ENCODE peak calls at places on chromosomes 4 and X, in six cellular contexts. M is left ventricle myocardium inferior, D is OCI-LY7, H is GM23248, E is fibroblast of pulmonary artery, O is gastrocnemius medialis. Y is an unnamed sample.
A peak's percentile ranks its signal among the peaks of the same experiment; 100 is the strongest.

GRCh38 chr4:56674984-56675383 is 6.1 kb downstream of the HOPX start:
- DNase-seq in M (no peak), D (no peak), H (no peak), E (no peak), O (no peak), Y (no peak)

GRCh38 chrX:68659385-68659784 is 11.9 kb downstream of the STARD8 start:
- DNase-seq in M (no peak), D (no peak), H (no peak), E (peak; percentile 12), O (no peak), Y (no peak)

GRCh38 chr4:137852326-137852725 is 320.0 kb upstream of the PCDH18 start:
- DNase-seq in M (no peak), D (no peak), H (no peak), E (no peak), O (no peak), Y (no peak)

GRCh38 chr4:70559216-70559830 is 32.7 kb upstream of the AMBN start:
- DNase-seq in M (no peak), D (peak; percentile 55), H (peak; percentile 60), E (peak; percentile 62), O (peak; percentile 16), Y (peak; percentile 54)

GRCh38 chr4:73414936-73415271 is 10.8 kb downstream of the ALB start:
- DNase-seq in M (no peak), D (no peak), H (no peak), E (no peak), O (no peak), Y (no peak)

GRCh38 chr4:67234296-67234695 is 311.0 kb downstream of the CENPC start:
- DNase-seq in M (no peak), D (no peak), H (no peak), E (peak; percentile 8), O (no peak), Y (no peak)

GRCh38 chr4:187172340-187172761 is 448.7 kb upstream of the FAT1 start:
- DNase-seq in M (no peak), D (no peak), H (peak; percentile 92), E (peak; percentile 42), O (no peak), Y (no peak)

GRCh38 chr4:77156533-77156911 is 485 bp upstream of the CCNG2 start:
- DNase-seq in M (peak; percentile 92), D (peak; percentile 100), H (peak; percentile 99), E (peak; percentile 99), O (peak; percentile 98), Y (peak; percentile 97)

GRCh38 chrX:17464196-17464595 is 89.2 kb downstream of the NHS start:
- DNase-seq in M (no peak), D (no peak), H (peak; percentile 82), E (no peak), O (no peak), Y (no peak)

GRCh38 chr4:74555843-74556242 is 110.9 kb downstream of the AREG start:
- DNase-seq in M (no peak), D (no peak), H (no peak), E (no peak), O (no peak), Y (no peak)

GRCh38 chr4:54378461-54378860 is 149.4 kb downstream of the PDGFRA start:
- DNase-seq in M (no peak), D (no peak), H (peak; percentile 12), E (no peak), O (no peak), Y (no peak)

GRCh38 chr4:142600952-142601351 is 245.1 kb downstream of the INPP4B start:
- DNase-seq in M (no peak), D (no peak), H (peak; percentile 25), E (no peak), O (no peak), Y (no peak)

GRCh38 chr4:3340703-3341088 is 47.9 kb downstream of the RGS12 start:
- DNase-seq in M (no peak), D (no peak), H (no peak), E (no peak), O (peak; percentile 92), Y (peak; percentile 91)

GRCh38 chr4:10185518-10186227 is 69.1 kb upstream of the WDR1 start:
- DNase-seq in M (no peak), D (no peak), H (no peak), E (no peak), O (no peak), Y (no peak)

GRCh38 chr4:186807131-186807530 is 83.5 kb upstream of the FAT1 start:
- DNase-seq in M (no peak), D (no peak), H (peak; percentile 35), E (no peak), O (no peak), Y (no peak)

GRCh38 chr4:41362647-41363383 is 106.1 kb downstream of the UCHL1 start:
- DNase-seq in M (no peak), D (no peak), H (peak; percentile 24), E (no peak), O (no peak), Y (no peak)

GRCh38 chr4:77994194-77994721 is 62.9 kb upstream of the FRAS1 start:
- DNase-seq in M (no peak), D (peak; percentile 62), H (peak; percentile 79), E (peak; percentile 78), O (no peak), Y (no peak)

GRCh38 chr4:122152699-122153328 is 683 bp downstream of the BLTP1 start:
- DNase-seq in M (peak; percentile 33), D (peak; percentile 52), H (peak; percentile 65), E (peak; percentile 38), O (peak; percentile 14), Y (peak; percentile 57)

GRCh38 chr4:147782087-147782781 is 50.3 kb downstream of the ARHGAP10 start:
- DNase-seq in M (no peak), D (no peak), H (peak; percentile 49), E (peak; percentile 43), O (peak; percentile 38), Y (no peak)

GRCh38 chrX:153762636-153763173 is 1.3 kb upstream of the PLXNB3 start:
- DNase-seq in M (no peak), D (no peak), H (no peak), E (no peak), O (peak; percentile 6), Y (peak; percentile 24)

GRCh38 chrX:11188664-11189063 is 77.5 kb downstream of the HCCS start:
- DNase-seq in M (no peak), D (no peak), H (peak; percentile 58), E (no peak), O (no peak), Y (no peak)

GRCh38 chr4:92516450-92516849 is 212.7 kb downstream of the GRID2 start:
- DNase-seq in M (no peak), D (no peak), H (no peak), E (no peak), O (no peak), Y (no peak)

DNA sequence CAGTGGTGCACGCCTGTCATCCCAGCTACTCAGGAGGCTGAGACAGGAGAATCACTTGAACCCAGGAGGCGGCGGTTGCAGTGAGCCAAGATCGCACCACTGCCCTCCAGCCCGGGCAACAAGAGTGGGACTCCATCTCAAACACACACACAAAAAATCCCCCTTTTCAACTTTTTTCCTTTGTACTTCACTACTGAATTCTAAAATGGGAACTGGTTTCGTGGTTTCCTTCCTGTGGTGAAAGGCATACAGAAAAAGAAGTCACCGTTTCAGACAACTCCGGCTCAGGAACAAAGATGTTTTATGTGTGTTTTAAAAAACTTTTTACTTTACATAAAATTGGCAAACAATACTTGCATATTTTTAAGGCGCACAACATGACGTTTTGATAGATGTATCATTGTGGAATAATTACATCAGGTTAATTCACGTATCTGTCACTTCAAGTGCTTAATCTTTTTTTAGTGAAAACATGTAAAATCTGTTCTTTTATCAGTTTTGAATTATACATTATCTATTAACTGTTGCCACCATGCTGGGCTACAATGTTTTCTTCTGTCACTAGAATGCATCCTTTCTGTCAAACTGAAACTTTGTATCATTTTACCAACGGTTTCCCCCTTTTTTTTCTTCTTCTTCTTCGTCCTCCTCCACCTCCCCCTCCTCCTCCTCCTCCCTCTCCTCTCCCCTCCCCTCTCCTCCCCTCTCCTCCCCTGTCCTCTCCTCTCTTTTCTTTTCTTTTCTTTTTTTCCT is 186.0 kb downstream of the CRLF2 start:
- DNase-seq in M (no peak), D (peak; percentile 63), H (no peak), E (no peak), O (no peak), Y (no peak)
- H3K4me3 ChIP-seq in M (no peak overlapping the region), D (peak overlapping the region; percentile 53), H (no peak overlapping the region), E (no peak overlapping the region), O (no peak overlapping the region), Y (no peak overlapping the region)

GRCh38 chr4:108450236-108450898 is 170.0 kb upstream of the RPL34 start:
- DNase-seq in M (no peak), D (no peak), H (no peak), E (no peak), O (no peak), Y (no peak)
- H3K4me3 ChIP-seq in M (no peak overlapping the region), D (no peak overlapping the region), H (no peak overlapping the region), E (no peak overlapping the region), O (no peak overlapping the region), Y (no peak overlapping the region)

GRCh38 chr4:13545394-13545808 is 1.1 kb upstream of the NKX3-2 start:
- DNase-seq in M (no peak), D (no peak), H (no peak), E (no peak), O (no peak), Y (no peak)
- H3K4me3 ChIP-seq in M (peak overlapping the region; percentile 72), D (peak overlapping the region; percentile 72), H (peak overlapping the region; percentile 83), E (peak overlapping the region; percentile 63), O (peak overlapping the region; percentile 58), Y (no peak overlapping the region)

GRCh38 chrX:121746105-121746504 is 698.7 kb downstream of the GLUD2 start:
- DNase-seq in M (no peak), D (no peak), H (no peak), E (no peak), O (no peak), Y (no peak)
- H3K4me3 ChIP-seq in M (no peak overlapping the region), D (no peak overlapping the region), H (no peak overlapping the region), E (no peak overlapping the region), O (no peak overlapping the region), Y (no peak overlapping the region)

GRCh38 chrX:7028246-7028645 is 119.3 kb upstream of the STS start:
- DNase-seq in M (no peak), D (no peak), H (peak; percentile 12), E (no peak), O (no peak), Y (no peak)

GRCh38 chrX:7025471-7025870 is 122.0 kb upstream of the STS start:
- DNase-seq in M (no peak), D (no peak), H (no peak), E (no peak), O (no peak), Y (no peak)

GRCh38 chrX:7021991-7022390 is 125.5 kb upstream of the STS start:
- DNase-seq in M (no peak), D (no peak), H (no peak), E (no peak), O (no peak), Y (no peak)

GRCh38 chrX:7024850-7025249 is 122.7 kb upstream of the STS start:
- DNase-seq in M (no peak), D (no peak), H (no peak), E (no peak), O (no peak), Y (no peak)

DNA sequence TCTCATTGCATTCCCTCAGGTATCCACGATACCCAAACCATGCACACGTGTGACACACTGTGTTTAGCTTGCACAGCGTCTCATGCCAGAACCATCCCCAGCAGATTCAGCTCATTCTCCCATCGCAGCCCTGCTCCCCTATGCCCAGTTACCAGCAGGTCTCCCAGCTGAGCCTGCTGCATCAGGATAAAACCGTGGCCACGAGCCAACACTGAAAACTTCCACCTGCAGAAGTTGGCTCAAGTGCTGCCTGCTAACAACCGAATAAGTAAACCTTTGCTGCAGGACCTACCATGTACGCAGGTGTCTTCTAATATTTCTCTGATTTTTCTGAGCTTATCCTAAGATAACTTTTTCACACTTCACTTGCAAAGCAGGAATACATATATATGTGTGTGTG is 120.4 kb upstream of the STS start:
- DNase-seq in M (no peak), D (no peak), H (no peak), E (no peak), O (no peak), Y (no peak)
- H3K4me3 ChIP-seq in M (no peak overlapping the region), D (no peak overlapping the region), H (no peak overlapping the region), E (no peak overlapping the region), O (no peak overlapping the region), Y (no peak overlapping the region)